ENCODE peak calls at places on chromosomes 13 and 19, in four cellular contexts. One of them, this sample, is unnamed.

GRCh38 chr13:97434417-97435296 is 688 bp downstream of the RAP2A start:
- DNase-seq in NCI-H1092 treated with DMSO at 0.1 percent for 48 hours: peak
- DNase-seq in RPMI7951: peak
- DNase-seq in NAMALWA: peak
- DNase-seq in this sample: peak

GRCh38 chr19:11538232-11539036 is at the start of gene CNN1:
- DNase-seq in NCI-H1092 treated with DMSO at 0.1 percent for 48 hours: no peak
- DNase-seq in RPMI7951: no peak
- DNase-seq in NAMALWA: no peak
- DNase-seq in this sample: no peak

GRCh38 chr13:87444135-87444534 is 227.0 kb upstream of the SLITRK5 start:
- DNase-seq in NCI-H1092 treated with DMSO at 0.1 percent for 48 hours: peak
- DNase-seq in RPMI7951: no peak
- DNase-seq in NAMALWA: peak
- DNase-seq in this sample: no peak

GRCh38 chr19:29547981-29548380 is 22.2 kb downstream of the VSTM2B start:
- DNase-seq in NCI-H1092 treated with DMSO at 0.1 percent for 48 hours: no peak
- DNase-seq in RPMI7951: no peak
- DNase-seq in NAMALWA: no peak
- DNase-seq in this sample: no peak

GRCh38 chr13:79912403-79912802 is 428.5 kb downstream of the SPRY2 start:
- DNase-seq in NCI-H1092 treated with DMSO at 0.1 percent for 48 hours: no peak
- DNase-seq in RPMI7951: no peak
- DNase-seq in NAMALWA: no peak
- DNase-seq in this sample: no peak

GRCh38 chr19:41870401-41870873 is 6.6 kb upstream of the CD79A start:
- DNase-seq in NCI-H1092 treated with DMSO at 0.1 percent for 48 hours: no peak
- DNase-seq in RPMI7951: peak
- DNase-seq in NAMALWA: peak
- DNase-seq in this sample: no peak

GRCh38 chr19:29858000-29858596 is 46.3 kb downstream of the CCNE1 start:
- DNase-seq in NCI-H1092 treated with DMSO at 0.1 percent for 48 hours: no peak
- DNase-seq in RPMI7951: no peak
- DNase-seq in NAMALWA: peak
- DNase-seq in this sample: no peak

GRCh38 chr19:7694499-7694898 is 7.4 kb downstream of the FCER2 start:
- DNase-seq in NCI-H1092 treated with DMSO at 0.1 percent for 48 hours: no peak
- DNase-seq in RPMI7951: no peak
- DNase-seq in NAMALWA: no peak
- DNase-seq in this sample: no peak

GRCh38 chr19:38250821-38251563 is 5.2 kb downstream of the PPP1R14A start:
- DNase-seq in NCI-H1092 treated with DMSO at 0.1 percent for 48 hours: no peak
- DNase-seq in RPMI7951: no peak
- DNase-seq in NAMALWA: no peak
- DNase-seq in this sample: no peak

GRCh38 chr13:102198418-102199322 is 203.2 kb downstream of the FGF14 start:
- DNase-seq in NCI-H1092 treated with DMSO at 0.1 percent for 48 hours: no peak
- DNase-seq in RPMI7951: no peak
- DNase-seq in NAMALWA: no peak
- DNase-seq in this sample: no peak

GRCh38 chr19:44848805-44849457 is 2.8 kb downstream of the NECTIN2 start:
- DNase-seq in NCI-H1092 treated with DMSO at 0.1 percent for 48 hours: no peak
- DNase-seq in RPMI7951: no peak
- DNase-seq in NAMALWA: no peak
- DNase-seq in this sample: no peak